ENCODE peak calls at places on chromosome 3, in five cellular contexts. O, T, P, E and J are unnamed samples.
A peak's percentile ranks its signal among the peaks of the same experiment; 100 is the strongest.

GRCh38 chr3:186570941-186571643 is 572 bp downstream of the DNAJB11 start:
- DNase-seq in O (no peak), T (no peak), P (no peak), E (no peak), J (no peak)

GRCh38 chr3:8722808-8723207 is 10.8 kb upstream of the CAV3 start:
- DNase-seq in O (no peak), T (no peak), P (no peak), E (no peak), J (no peak)

GRCh38 chr3:138578141-138578540 is 15.9 kb downstream of the CEP70 start:
- DNase-seq in O (no peak), T (no peak), P (no peak), E (no peak), J (no peak)

GRCh38 chr3:165103616-165104015 is 25.3 kb upstream of the SI start:
- DNase-seq in O (no peak), T (no peak), P (no peak), E (no peak), J (no peak)

GRCh38 chr3:25448750-25449684 is 21.0 kb downstream of the RARB start:
- DNase-seq in O (peak; percentile 59), T (no peak), P (peak; percentile 80), E (peak; percentile 36), J (peak; percentile 43)

GRCh38 chr3:184239221-184239620 is 9.5 kb downstream of the ALG3 start:
- DNase-seq in O (no peak), T (no peak), P (no peak), E (no peak), J (no peak)

GRCh38 chr3:147197739-147198138 is 208.6 kb downstream of the ZIC4 start:
- DNase-seq in O (no peak), T (no peak), P (no peak), E (no peak), J (no peak)

GRCh38 chr3:115246621-115247020 is 99.5 kb upstream of the ZBTB20 start:
- DNase-seq in O (no peak), T (no peak), P (no peak), E (no peak), J (peak; percentile 31)

GRCh38 chr3:16252243-16252978 is 12.3 kb downstream of the DPH3 start:
- DNase-seq in O (no peak), T (no peak), P (no peak), E (no peak), J (no peak)

GRCh38 chr3:1087066-1087555 is 5.7 kb upstream of the CNTN6 start:
- DNase-seq in O (peak; percentile 56), T (no peak), P (peak; percentile 89), E (no peak), J (peak; percentile 52)

GRCh38 chr3:120022729-120023128 is 71.5 kb downstream of the GSK3B start:
- DNase-seq in O (peak; percentile 14), T (no peak), P (peak; percentile 29), E (no peak), J (peak; percentile 31)

GRCh38 chr3:10389995-10390394 is 69.1 kb upstream of the SEC13 start:
- DNase-seq in O (no peak), T (no peak), P (no peak), E (no peak), J (no peak)

GRCh38 chr3:55567615-55568014 is 80.5 kb upstream of the WNT5A start:
- DNase-seq in O (no peak), T (no peak), P (peak; percentile 57), E (no peak), J (peak; percentile 57)

GRCh38 chr3:178255315-178255714 is 280.9 kb upstream of the KCNMB2 start:
- DNase-seq in O (no peak), T (no peak), P (peak; percentile 36), E (no peak), J (peak; percentile 34)

GRCh38 chr3:170270282-170270891 is 48.2 kb downstream of the PRKCI start:
- DNase-seq in O (no peak), T (no peak), P (no peak), E (no peak), J (no peak)

GRCh38 chr3:105938101-105938500 is 69.3 kb upstream of the CBLB start:
- DNase-seq in O (peak; percentile 7), T (no peak), P (peak; percentile 38), E (no peak), J (peak; percentile 45)

GRCh38 chr3:16484216-16484615 is 29.3 kb downstream of the RFTN1 start:
- DNase-seq in O (no peak), T (no peak), P (peak; percentile 94), E (no peak), J (peak; percentile 99)

GRCh38 chr3:66993082-66993481 is 5.0 kb upstream of the KBTBD8 start:
- DNase-seq in O (no peak), T (no peak), P (no peak), E (no peak), J (no peak)

GRCh38 chr3:193980905-193981304 is 155.0 kb upstream of the HES1 start:
- DNase-seq in O (no peak), T (no peak), P (no peak), E (no peak), J (no peak)

GRCh38 chr3:49636883-49637609 is 37.1 kb upstream of the APEH start:
- DNase-seq in O (no peak), T (no peak), P (no peak), E (no peak), J (no peak)

GRCh38 chr3:59727902-59728301 is 678.1 kb upstream of the CFAP20DC start:
- DNase-seq in O (no peak), T (no peak), P (no peak), E (no peak), J (no peak)

GRCh38 chr3:14796403-14797077 is 22.2 kb upstream of the FGD5 start:
- DNase-seq in O (no peak), T (no peak), P (no peak), E (no peak), J (no peak)

GRCh38 chr3:88032245-88032644 is 26.6 kb downstream of the CGGBP1 start:
- DNase-seq in O (no peak), T (no peak), P (no peak), E (no peak), J (peak; percentile 3)

GRCh38 chr3:120353463-120353862 is 4.3 kb upstream of the LRRC58 start:
- DNase-seq in O (no peak), T (no peak), P (no peak), E (no peak), J (no peak)

GRCh38 chr3:45951946-45952345 is 8.7 kb downstream of the CXCR6 start:
- DNase-seq in O (no peak), T (no peak), P (no peak), E (no peak), J (no peak)

GRCh38 chr3:181886676-181887075 is 175.0 kb downstream of the SOX2 start:
- DNase-seq in O (no peak), T (no peak), P (no peak), E (no peak), J (no peak)

GRCh38 chr3:140720242-140720641 is 42.4 kb downstream of the TRIM42 start:
- DNase-seq in O (no peak), T (no peak), P (no peak), E (no peak), J (no peak)

GRCh38 chr3:183975981-183976662 is 41.6 kb downstream of the ABCC5 start:
- DNase-seq in O (peak; percentile 22), T (no peak), P (peak; percentile 43), E (no peak), J (peak; percentile 35)

GRCh38 chr3:171028025-171028778 is 1.7 kb upstream of the SLC2A2 start:
- DNase-seq in O (peak; percentile 97), T (peak; percentile 15), P (peak; percentile 75), E (peak; percentile 81), J (peak; percentile 92)

GRCh38 chr3:60192297-60193114 is 1058.7 kb downstream of the FHIT start:
- DNase-seq in O (no peak), T (no peak), P (no peak), E (no peak), J (no peak)

GRCh38 chr3:57557088-57557537 is 1.0 kb downstream of the PDE12 start:
- DNase-seq in O (peak; percentile 47), T (peak; percentile 9), P (peak; percentile 68), E (peak; percentile 49), J (peak; percentile 56)

GRCh38 chr3:171811913-171812321 is 1.6 kb upstream of the PLD1 start:
- DNase-seq in O (no peak), T (no peak), P (peak; percentile 83), E (no peak), J (peak; percentile 74)

GRCh38 chr3:95151590-95151989 is 1088.7 kb downstream of the NSUN3 start:
- DNase-seq in O (peak; percentile 68), T (no peak), P (no peak), E (no peak), J (no peak)

GRCh38 chr3:53162672-53163458 is 1.9 kb downstream of the PRKCD start:
- DNase-seq in O (peak; percentile 40), T (no peak), P (peak; percentile 34), E (no peak), J (no peak)
- H3K23ac ChIP-seq in O (no peak overlapping the region), T (no peak overlapping the region), P (no peak overlapping the region), E (no peak overlapping the region), J (peak overlapping the region; percentile 63)

DNA sequence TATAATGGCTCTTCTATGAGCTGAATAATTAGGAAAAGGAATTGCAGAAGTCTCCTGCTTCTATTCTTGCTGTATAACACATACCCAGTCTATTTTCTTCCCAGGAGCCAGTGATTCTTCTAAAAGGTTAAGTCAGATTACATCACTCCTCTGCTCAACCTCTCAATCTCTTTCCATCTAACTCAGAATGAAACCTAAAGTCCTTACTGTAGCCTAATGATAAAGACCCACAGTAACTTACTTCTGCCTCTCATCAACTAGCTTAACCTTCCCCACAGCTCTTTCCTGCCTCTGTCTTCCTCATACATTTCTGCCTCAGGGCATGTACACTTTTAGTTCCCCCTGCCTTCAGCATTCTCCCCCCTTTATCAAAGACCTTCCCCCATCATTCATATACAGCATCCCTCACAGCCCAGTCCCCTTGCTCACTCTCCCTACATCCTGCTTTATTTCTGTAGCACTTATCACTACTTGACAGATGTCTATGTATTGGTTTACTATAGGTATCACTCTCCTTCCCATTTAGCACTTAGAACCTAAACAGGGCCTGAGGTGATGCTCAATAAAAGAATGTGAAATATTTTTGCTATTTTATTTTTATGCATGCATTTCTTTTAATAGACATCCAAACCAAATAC is 28.5 kb upstream of the CMTM6 start:
- DNase-seq in O (no peak), T (no peak), P (no peak), E (no peak), J (no peak)
- H3K23ac ChIP-seq in O (no peak overlapping the region), T (no peak overlapping the region), P (no peak overlapping the region), E (no peak overlapping the region), J (no peak overlapping the region)

GRCh38 chr3:128179474-128179819 is 26.2 kb downstream of the EEFSEC start:
- DNase-seq in O (no peak), T (no peak), P (no peak), E (no peak), J (no peak)
- H3K23ac ChIP-seq in O (no peak overlapping the region), T (no peak overlapping the region), P (no peak overlapping the region), E (no peak overlapping the region), J (no peak overlapping the region)

DNA sequence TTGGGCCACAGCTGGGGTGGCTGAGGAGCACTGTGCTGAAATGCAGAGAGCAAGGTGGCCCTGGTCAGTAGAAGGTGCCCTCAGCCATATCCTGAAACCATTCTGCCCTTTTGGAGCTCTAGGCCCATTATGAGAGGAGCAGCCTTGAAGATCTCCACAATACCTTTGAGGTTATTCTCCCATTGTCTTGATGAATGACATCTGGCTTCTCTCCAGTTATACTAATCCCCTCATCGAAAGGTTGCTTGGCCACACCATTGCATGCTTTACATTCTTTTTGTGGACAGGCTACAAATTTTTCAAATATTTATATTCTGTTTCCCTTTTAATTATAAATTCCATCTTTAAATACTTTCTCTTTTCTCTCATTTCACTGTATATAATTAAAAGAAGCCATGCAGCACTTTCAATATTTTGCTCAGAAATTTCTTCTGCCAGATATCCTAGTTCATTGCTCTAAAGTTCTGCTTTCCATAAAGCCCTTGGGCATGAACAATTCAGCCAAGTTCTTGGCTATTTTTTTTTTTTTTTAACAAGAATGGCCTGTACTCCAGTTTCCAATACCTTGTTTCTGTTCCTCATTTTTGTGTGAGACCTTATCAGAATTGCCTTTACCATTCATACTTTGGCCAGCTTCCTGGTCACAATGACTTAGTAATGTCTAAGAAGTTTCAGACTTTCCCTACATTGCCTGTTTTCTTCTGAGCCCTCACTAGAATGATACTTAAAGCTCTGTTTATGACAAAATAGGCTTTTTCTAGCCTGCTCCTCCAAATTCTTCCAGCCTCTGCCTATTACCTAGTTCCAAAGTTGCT is 138.9 kb upstream of the SGO1 start:
- DNase-seq in O (no peak), T (no peak), P (no peak), E (no peak), J (no peak)
- H3K23ac ChIP-seq in O (no peak overlapping the region), T (no peak overlapping the region), P (no peak overlapping the region), E (no peak overlapping the region), J (no peak overlapping the region)